ENCODE peak calls at places on chromosome X, in five cellular contexts. E is H1, W is endothelial cell of umbilical vein, N is HCT116, S is K562. Z is an unnamed sample.

GRCh38 chrX:9356846-9357245 is 108.0 kb upstream of the TBL1X start:
- DNase-seq in E (no peak), N (no peak), S (no peak), W (no peak), Z (no peak)

GRCh38 chrX:38318606-38319005 is 8.7 kb downstream of the RPGR start:
- DNase-seq in N (no peak), E (no peak), S (no peak), W (no peak), Z (no peak)

GRCh38 chrX:149036086-149036485 is 469.0 kb downstream of the IDS start:
- DNase-seq in N (no peak), W (no peak), S (no peak), E (no peak), Z (no peak)

GRCh38 chrX:130111220-130111934 is 1.1 kb upstream of the ELF4 start:
- DNase-seq in S (peak; percentile 49), E (no peak), W (no peak), N (no peak), Z (no peak)

GRCh38 chrX:123803331-123803983 is 56.4 kb upstream of the XIAP start:
- DNase-seq in S (peak; percentile 82), N (peak; percentile 79), W (peak; percentile 91), E (no peak), Z (no peak)

GRCh38 chrX:11533211-11533651 is 132.5 kb downstream of the ARHGAP6 start:
- DNase-seq in S (peak; percentile 76), E (no peak), W (peak; percentile 67), N (peak; percentile 65), Z (peak; percentile 72)

GRCh38 chrX:11770320-11770719 is 12.3 kb downstream of the MSL3 start:
- DNase-seq in N (peak; percentile 22), W (peak; percentile 51), E (no peak), S (peak; percentile 70), Z (peak; percentile 16)

GRCh38 chrX:10636337-10636736 is 16.0 kb upstream of the MID1 start:
- DNase-seq in N (peak; percentile 59), E (no peak), W (peak; percentile 73), S (peak; percentile 14), Z (no peak)

GRCh38 chrX:105263171-105263570 is 42.7 kb upstream of the TEX13A start:
- DNase-seq in E (no peak), S (no peak), N (no peak), W (no peak), Z (no peak)

GRCh38 chrX:147602297-147602696 is 309.4 kb upstream of the FMR1 start:
- DNase-seq in W (no peak), S (no peak), E (no peak), N (no peak), Z (no peak)

GRCh38 chrX:97766496-97767095 is 882.9 kb downstream of the RPA4 start:
- DNase-seq in E (no peak), N (no peak), S (no peak), W (no peak), Z (no peak)

GRCh38 chrX:14356401-14356800 is 172.9 kb upstream of the GLRA2 start:
- DNase-seq in S (no peak), E (no peak), W (no peak), N (no peak), Z (no peak)

GRCh38 chrX:38438321-38438720 is 85.9 kb downstream of the OTC start:
- DNase-seq in W (no peak), S (no peak), N (no peak), E (no peak), Z (no peak)

GRCh38 chrX:99301990-99302389 is 1108.1 kb downstream of the PCDH19 start:
- DNase-seq in E (no peak), S (peak; percentile 2), N (no peak), W (no peak), Z (peak; percentile 14)

GRCh38 chrX:20829665-20830481 is 544.3 kb upstream of the CNKSR2 start:
- DNase-seq in E (no peak), S (no peak), N (no peak), W (no peak), Z (no peak)

GRCh38 chrX:1435241-1435900 is 17.3 kb downstream of the ASMTL start:
- DNase-seq in W (no peak), E (no peak), S (no peak), N (no peak), Z (no peak)

GRCh38 chrX:134999469-134999868 is 8.7 kb downstream of the SMIM10 start:
- DNase-seq in W (peak; percentile 62), S (peak; percentile 51), N (peak; percentile 51), E (no peak), Z (no peak)

GRCh38 chrX:45986971-45987370 is 558.2 kb downstream of the ZNF674 start:
- DNase-seq in W (no peak), N (no peak), E (no peak), S (no peak), Z (no peak)

GRCh38 chrX:53882331-53882730 is 161.9 kb downstream of the PHF8 start:
- DNase-seq in S (no peak), N (no peak), E (no peak), W (no peak), Z (no peak)

GRCh38 chrX:150655713-150656266 is 37.4 kb upstream of the MTMR1 start:
- DNase-seq in E (no peak), S (no peak), W (no peak), N (no peak), Z (no peak)

GRCh38 chrX:118254611-118255010 is 91.3 kb upstream of the WDR44 start:
- DNase-seq in N (peak; percentile 18), W (peak; percentile 44), S (peak; percentile 57), E (no peak), Z (peak; percentile 58)

GRCh38 chrX:148133099-148133725 is 152.1 kb downstream of the FMR1NB start:
- DNase-seq in S (no peak), N (no peak), E (no peak), W (peak; percentile 14), Z (no peak)

GRCh38 chrX:150569155-150569477 is 695 bp downstream of the MTM1 start:
- DNase-seq in E (no peak), S (peak; percentile 56), N (no peak), W (no peak), Z (no peak)

GRCh38 chrX:113260474-113260873 is 419.8 kb upstream of the AMOT start:
- DNase-seq in W (peak; percentile 1), E (no peak), N (peak; percentile 0), S (peak; percentile 0), Z (no peak)

GRCh38 chrX:121571333-121571732 is 523.9 kb downstream of the GLUD2 start:
- DNase-seq in S (no peak), E (no peak), N (no peak), W (no peak), Z (no peak)

GRCh38 chrX:133938530-133938929 is 46.9 kb downstream of the GPC3 start:
- DNase-seq in W (no peak), N (no peak), E (no peak), S (no peak), Z (no peak)

GRCh38 chrX:153768311-153769157 is 4.5 kb downstream of the PLXNB3 start:
- DNase-seq in N (no peak), S (no peak), E (no peak), W (no peak), Z (no peak)

GRCh38 chrX:134172588-134173259 is 64.3 kb upstream of the CCDC160 start:
- DNase-seq in S (no peak), N (no peak), E (no peak), W (peak; percentile 10), Z (no peak)

DNA sequence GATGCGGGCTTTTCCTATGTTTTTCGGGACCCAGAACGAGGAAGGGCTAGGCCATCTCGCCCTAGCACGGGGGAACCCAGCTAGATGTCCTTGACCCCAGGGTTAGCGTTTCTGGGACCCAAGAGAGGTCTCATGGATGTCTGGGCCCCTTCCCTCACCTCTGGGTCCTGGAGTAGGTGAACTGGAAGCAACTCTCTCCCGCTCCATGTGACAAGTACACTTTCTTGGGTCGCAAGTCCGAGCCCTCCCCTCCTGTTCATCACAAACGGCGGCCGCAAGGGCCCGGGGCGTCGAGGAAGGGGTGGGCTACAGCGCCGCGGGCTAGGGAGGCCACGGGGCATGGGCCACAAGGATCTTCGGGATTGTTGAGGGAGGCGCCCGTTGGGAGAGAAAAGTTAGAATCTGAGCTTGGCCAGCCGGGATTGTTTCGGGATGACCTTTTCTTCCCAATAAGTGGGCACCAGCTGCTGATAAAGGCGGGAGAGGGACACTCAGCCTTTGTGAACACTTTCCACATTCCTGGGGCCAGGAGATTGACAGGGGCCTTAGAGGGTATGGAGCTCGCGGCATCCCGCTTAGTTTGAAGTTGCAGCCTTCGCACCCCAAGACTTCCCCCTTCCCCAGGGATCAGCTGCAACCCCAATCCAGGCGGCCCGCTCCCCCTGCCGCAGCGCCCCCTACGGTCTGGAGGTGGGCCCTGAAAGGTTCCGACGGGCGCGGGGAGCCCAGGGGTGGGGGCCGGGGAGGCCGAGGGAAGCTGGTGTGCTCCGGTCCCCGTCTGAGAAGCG is 137.0 kb upstream of the ZIC3 start:
- DNase-seq in S (no peak), W (no peak), N (no peak), E (no peak), Z (no peak)
- TF ChIP-seq EZH2 in S (no peak), W (peak; percentile 67), N (no peak), E (no peak), Z (no peak)

GRCh38 chrX:119453202-119453601 is 15.0 kb upstream of the SLC25A5 start:
- DNase-seq in W (no peak), E (no peak), S (no peak), N (no peak), Z (no peak)

GRCh38 chrX:119459181-119459580 is 9.1 kb upstream of the SLC25A5 start:
- DNase-seq in E (no peak), W (no peak), S (no peak), N (no peak), Z (no peak)

GRCh38 chrX:119455264-119455663 is 13.0 kb upstream of the SLC25A5 start:
- DNase-seq in N (no peak), W (no peak), E (no peak), S (no peak), Z (no peak)
- TF ChIP-seq POLR2AphosphoS5 in N (no peak), W (no peak), E (no peak), S (no peak), Z (no peak)

DNA sequence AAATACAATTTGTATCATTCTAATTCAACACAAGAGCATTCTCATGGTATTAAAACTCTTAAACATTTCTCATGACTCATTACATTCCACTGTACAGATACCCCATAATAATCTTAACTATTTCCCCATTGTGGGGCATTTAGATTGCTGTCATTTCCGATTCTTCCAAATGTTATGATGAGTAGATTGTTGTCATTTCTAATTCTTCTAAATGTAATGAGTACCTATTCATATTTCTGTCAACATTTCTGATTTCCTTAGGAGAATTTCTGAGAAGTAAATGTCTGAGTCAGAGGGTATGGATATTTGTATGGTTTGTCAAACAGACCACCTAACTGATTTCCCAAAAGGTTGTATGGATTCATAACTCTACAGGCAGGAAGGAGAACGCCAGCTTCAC is 8.3 kb downstream of the S100G start:
- DNase-seq in S (no peak), N (no peak), E (no peak), W (peak; percentile 48), Z (no peak)
- H3K9ac ChIP-seq in S (no peak overlapping the region), N (no peak overlapping the region), E (no peak overlapping the region), W (no peak overlapping the region), Z (no peak overlapping the region)

DNA sequence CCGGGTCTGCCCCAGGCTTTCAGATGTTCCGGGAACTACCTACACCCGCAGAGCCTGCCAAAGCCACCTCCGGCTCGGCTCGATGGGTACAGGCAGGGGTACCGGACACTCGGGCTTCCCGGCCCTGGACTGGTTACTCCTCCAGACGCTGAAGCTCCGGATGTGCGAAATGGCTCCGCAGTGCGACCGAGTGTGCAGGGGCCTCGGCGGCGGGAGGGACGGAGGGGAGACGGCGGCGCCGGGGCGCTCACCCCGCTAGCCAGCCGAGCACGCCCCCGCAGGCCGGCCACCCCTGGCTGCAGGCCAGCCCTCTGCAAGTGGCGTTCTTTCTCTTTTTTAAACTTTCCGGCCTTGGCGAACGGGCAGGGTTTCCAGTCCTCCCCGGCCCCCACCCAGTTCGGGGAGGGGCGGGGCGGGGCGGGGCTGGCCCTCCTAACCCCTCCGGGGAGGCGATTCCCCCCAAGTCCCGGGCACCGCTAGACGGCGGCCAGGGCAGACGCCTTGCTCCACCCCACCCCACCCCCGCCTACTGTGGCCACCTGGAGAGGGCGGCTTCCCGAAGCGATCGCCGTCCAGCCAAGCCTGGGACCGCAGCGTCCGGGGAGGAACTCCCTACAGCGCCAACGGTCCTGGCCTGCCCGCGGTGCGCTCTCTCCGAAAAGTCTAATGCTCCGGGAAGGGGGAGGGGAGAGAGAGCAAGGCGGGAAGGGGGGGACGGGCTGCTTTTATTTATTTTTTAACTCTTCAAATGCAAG is 7.5 kb downstream of the BCOR start:
- DNase-seq in E (no peak), W (peak; percentile 8), N (no peak), S (peak; percentile 83), Z (no peak)
- TF ChIP-seq EZH2 in E (no peak), W (no peak), N (no peak), S (no peak), Z (no peak)